ENCODE peak calls at places on chromosome 20, in five cellular contexts. One of them, this sample, is unnamed.

GRCh38 chr20:61317966-61318520 is 66.0 kb downstream of the CDH4 start:
- DNase-seq in A549: no peak
- DNase-seq in transverse colon: no peak
- DNase-seq in suprapubic skin: no peak
- DNase-seq in right lobe of liver: no peak
- DNase-seq in this sample: no peak

GRCh38 chr20:16520154-16520553 is 53.1 kb downstream of the KIF16B start:
- DNase-seq in A549: no peak
- DNase-seq in transverse colon: no peak
- DNase-seq in suprapubic skin: no peak
- DNase-seq in right lobe of liver: no peak
- DNase-seq in this sample: no peak

GRCh38 chr20:9119776-9120175 is 50.9 kb downstream of the PLCB4 start:
- DNase-seq in A549: no peak
- DNase-seq in transverse colon: no peak
- DNase-seq in suprapubic skin: no peak
- DNase-seq in right lobe of liver: no peak
- DNase-seq in this sample: peak

GRCh38 chr20:23078351-23078993 is 7.7 kb downstream of the CD93 start:
- DNase-seq in A549: no peak
- DNase-seq in transverse colon: no peak
- DNase-seq in suprapubic skin: no peak
- DNase-seq in right lobe of liver: no peak
- DNase-seq in this sample: no peak

GRCh38 chr20:44650777-44651493 is 564 bp downstream of the ADA start:
- DNase-seq in A549: no peak
- DNase-seq in transverse colon: no peak
- DNase-seq in suprapubic skin: no peak
- DNase-seq in right lobe of liver: no peak
- DNase-seq in this sample: peak

GRCh38 chr20:8244637-8245036 is 112.6 kb downstream of the PLCB1 start:
- DNase-seq in A549: no peak
- DNase-seq in transverse colon: no peak
- DNase-seq in suprapubic skin: no peak
- DNase-seq in right lobe of liver: no peak
- DNase-seq in this sample: no peak

GRCh38 chr20:3158968-3159431 is 665 bp downstream of the FASTKD5 start:
- DNase-seq in A549: no peak
- DNase-seq in transverse colon: no peak
- DNase-seq in suprapubic skin: no peak
- DNase-seq in right lobe of liver: no peak
- DNase-seq in this sample: no peak

GRCh38 chr20:7113577-7114466 is 346.3 kb downstream of the BMP2 start:
- DNase-seq in A549: peak
- DNase-seq in transverse colon: no peak
- DNase-seq in suprapubic skin: no peak
- DNase-seq in right lobe of liver: peak
- DNase-seq in this sample: peak

GRCh38 chr20:64223526-64224067 is 32.0 kb upstream of the PCMTD2 start:
- DNase-seq in A549: no peak
- DNase-seq in transverse colon: no peak
- DNase-seq in suprapubic skin: no peak
- DNase-seq in right lobe of liver: no peak
- DNase-seq in this sample: no peak

GRCh38 chr20:24034820-24035219 is 46.2 kb upstream of the GGTLC1 start:
- DNase-seq in A549: peak
- DNase-seq in transverse colon: no peak
- DNase-seq in suprapubic skin: no peak
- DNase-seq in right lobe of liver: peak
- DNase-seq in this sample: peak

GRCh38 chr20:34111057-34111711 is 859 bp downstream of the EIF2S2 start:
- DNase-seq in A549: no peak
- DNase-seq in transverse colon: peak
- DNase-seq in suprapubic skin: no peak
- DNase-seq in right lobe of liver: peak
- DNase-seq in this sample: peak

GRCh38 chr20:29741894-29742698 is 1515.4 kb upstream of the DEFB115 start:
- DNase-seq in A549: no peak
- DNase-seq in transverse colon: no peak
- DNase-seq in suprapubic skin: no peak
- DNase-seq in right lobe of liver: no peak
- DNase-seq in this sample: no peak

GRCh38 chr20:11429168-11429567 is 488.5 kb upstream of the BTBD3 start:
- DNase-seq in A549: no peak
- DNase-seq in transverse colon: no peak
- DNase-seq in suprapubic skin: no peak
- DNase-seq in right lobe of liver: no peak
- DNase-seq in this sample: no peak

GRCh38 chr20:44218441-44218840 is 7.9 kb upstream of the OSER1 start:
- DNase-seq in A549: no peak
- DNase-seq in transverse colon: no peak
- DNase-seq in suprapubic skin: no peak
- DNase-seq in right lobe of liver: no peak
- DNase-seq in this sample: no peak

DNA sequence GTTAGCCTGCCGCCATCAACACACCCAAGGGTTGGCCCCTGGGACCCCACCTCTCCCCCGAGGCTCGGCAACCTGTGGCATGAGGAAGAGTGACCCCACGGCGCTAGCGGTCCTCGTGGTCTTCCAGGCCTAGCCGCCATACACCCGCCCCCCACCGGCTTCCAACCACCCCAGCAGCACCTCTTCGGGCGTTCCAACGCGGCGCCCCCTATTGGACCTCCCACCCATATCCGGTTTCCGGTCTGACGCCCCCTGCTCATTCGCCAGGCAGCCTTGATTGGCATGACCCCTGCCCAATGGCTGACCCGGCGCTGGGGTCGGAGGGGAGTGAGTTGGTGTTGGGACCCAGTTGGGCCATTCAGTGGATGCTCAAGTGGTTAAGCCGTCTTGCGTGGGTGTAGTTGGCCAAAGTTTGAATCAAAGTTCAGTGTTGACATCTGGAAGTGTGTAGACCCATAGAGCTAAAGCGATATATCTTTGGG is at the start of gene GNAS-AS1:
- DNase-seq in A549: no peak
- DNase-seq in transverse colon: peak
- DNase-seq in suprapubic skin: no peak
- DNase-seq in right lobe of liver: peak
- DNase-seq in this sample: peak
- TF ChIP-seq POLR2A in A549: no peak
- TF ChIP-seq POLR2A in transverse colon: no peak
- TF ChIP-seq POLR2A in suprapubic skin: no peak
- TF ChIP-seq POLR2A in right lobe of liver: no peak
- TF ChIP-seq POLR2A in this sample: no peak

DNA sequence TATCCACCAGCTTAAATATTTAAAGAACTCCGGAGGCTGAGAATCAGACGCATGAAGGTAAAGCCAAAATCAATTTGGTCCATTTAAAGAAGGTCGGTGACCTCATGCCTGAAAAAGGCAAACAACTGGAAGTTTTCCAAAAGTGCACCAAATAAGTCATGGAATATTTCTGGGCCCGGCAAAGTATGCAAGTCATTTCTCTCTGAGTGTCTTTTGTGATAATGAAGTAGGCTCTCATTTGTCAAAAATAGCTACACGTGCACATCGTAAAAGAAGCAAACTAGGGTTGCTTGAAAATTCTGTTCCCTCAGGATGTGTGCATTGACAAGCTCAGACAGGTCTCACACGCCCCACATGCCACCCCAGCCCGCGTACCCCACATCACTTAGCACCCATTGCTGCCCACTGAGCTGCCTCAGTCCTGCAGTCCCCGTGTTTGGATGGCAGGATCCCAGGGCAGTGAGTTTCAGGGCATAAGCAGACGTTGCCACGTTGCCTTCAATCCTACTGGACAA is 20.5 kb upstream of the PYGB start:
- DNase-seq in A549: no peak
- DNase-seq in transverse colon: no peak
- DNase-seq in suprapubic skin: no peak
- DNase-seq in right lobe of liver: no peak
- DNase-seq in this sample: no peak
- H3K27ac ChIP-seq in A549: peak
- H3K27ac ChIP-seq in transverse colon: peak
- H3K27ac ChIP-seq in suprapubic skin: peak
- H3K27ac ChIP-seq in right lobe of liver: peak
- H3K27ac ChIP-seq in this sample: peak

DNA sequence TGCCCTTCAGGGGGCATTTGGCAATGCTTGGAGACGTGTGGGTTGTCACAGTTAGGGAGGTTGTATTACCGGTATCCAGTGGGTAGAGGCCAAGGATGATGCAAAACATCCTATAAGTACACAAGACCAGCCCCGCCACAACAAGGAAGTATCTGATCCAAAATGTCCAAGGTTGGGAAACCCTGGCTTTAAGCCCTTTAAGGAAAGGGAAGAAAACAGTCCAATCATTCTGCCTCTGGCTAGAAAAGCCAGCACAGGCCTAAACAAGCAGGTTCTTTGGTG is 3.6 kb upstream of the ZMYND8 start:
- DNase-seq in A549: peak
- DNase-seq in transverse colon: peak
- DNase-seq in suprapubic skin: no peak
- DNase-seq in right lobe of liver: peak
- DNase-seq in this sample: peak
- H3K4me3 ChIP-seq in A549: no peak
- H3K4me3 ChIP-seq in transverse colon: no peak
- H3K4me3 ChIP-seq in suprapubic skin: peak
- H3K4me3 ChIP-seq in right lobe of liver: no peak
- H3K4me3 ChIP-seq in this sample: no peak

GRCh38 chr20:57259179-57260021 is 7.0 kb downstream of the BMP7 start:
- DNase-seq in A549: no peak
- DNase-seq in transverse colon: no peak
- DNase-seq in suprapubic skin: no peak
- DNase-seq in right lobe of liver: no peak
- DNase-seq in this sample: no peak

GRCh38 chr20:57262244-57263126 is 4.0 kb downstream of the BMP7 start:
- DNase-seq in A549: no peak
- DNase-seq in transverse colon: no peak
- DNase-seq in suprapubic skin: no peak
- DNase-seq in right lobe of liver: no peak
- DNase-seq in this sample: no peak

GRCh38 chr20:57260065-57260958 is 6.1 kb downstream of the BMP7 start:
- DNase-seq in A549: no peak
- DNase-seq in transverse colon: no peak
- DNase-seq in suprapubic skin: no peak
- DNase-seq in right lobe of liver: no peak
- DNase-seq in this sample: no peak

GRCh38 chr20:57261488-57262243 is 4.8 kb downstream of the BMP7 start:
- DNase-seq in A549: no peak
- DNase-seq in transverse colon: no peak
- DNase-seq in suprapubic skin: no peak
- DNase-seq in right lobe of liver: no peak
- DNase-seq in this sample: no peak

GRCh38 chr20:57260959-57261357 is 5.5 kb downstream of the BMP7 start:
- DNase-seq in A549: no peak
- DNase-seq in transverse colon: no peak
- DNase-seq in suprapubic skin: no peak
- DNase-seq in right lobe of liver: no peak
- DNase-seq in this sample: no peak
- TF ChIP-seq POLR2A in A549: no peak
- TF ChIP-seq POLR2A in transverse colon: no peak
- TF ChIP-seq POLR2A in suprapubic skin: no peak
- TF ChIP-seq POLR2A in right lobe of liver: no peak
- TF ChIP-seq POLR2A in this sample: no peak

GRCh38 chr20:57346477-57346876 is 4.6 kb upstream of the RAE1 start:
- DNase-seq in A549: peak
- DNase-seq in transverse colon: peak
- DNase-seq in suprapubic skin: no peak
- DNase-seq in right lobe of liver: peak
- DNase-seq in this sample: peak

GRCh38 chr20:57351042-57351783 is at the start of gene RAE1:
- DNase-seq in A549: peak
- DNase-seq in transverse colon: peak
- DNase-seq in suprapubic skin: peak
- DNase-seq in right lobe of liver: peak
- DNase-seq in this sample: peak

GRCh38 chr20:57347393-57347792 is 3.7 kb upstream of the RAE1 start:
- DNase-seq in A549: no peak
- DNase-seq in transverse colon: no peak
- DNase-seq in suprapubic skin: no peak
- DNase-seq in right lobe of liver: no peak
- DNase-seq in this sample: no peak

GRCh38 chr20:57350086-57350710 is 857 bp upstream of the RAE1 start:
- DNase-seq in A549: no peak
- DNase-seq in transverse colon: no peak
- DNase-seq in suprapubic skin: no peak
- DNase-seq in right lobe of liver: no peak
- DNase-seq in this sample: no peak

DNA sequence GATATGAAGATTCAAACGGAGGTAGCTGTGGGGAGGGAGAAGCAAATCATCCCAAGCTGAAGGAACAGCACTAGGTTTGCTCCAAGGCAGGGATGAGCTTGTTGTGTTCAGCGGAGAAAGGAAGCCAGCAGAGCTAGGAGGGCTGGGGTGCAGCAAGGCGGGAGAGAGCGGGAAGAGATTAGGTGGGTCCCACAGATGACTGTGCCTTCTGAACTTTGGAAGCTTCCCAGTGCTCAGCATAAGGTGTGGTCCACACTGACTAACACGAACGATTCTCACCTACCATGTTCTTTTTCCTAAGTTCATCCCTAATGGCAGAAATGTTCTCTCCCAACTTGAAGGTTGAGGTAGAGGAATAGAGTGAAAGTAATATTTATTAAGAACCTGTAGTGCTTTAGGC is 1.2 kb downstream of the RAE1 start:
- DNase-seq in A549: no peak
- DNase-seq in transverse colon: no peak
- DNase-seq in suprapubic skin: no peak
- DNase-seq in right lobe of liver: no peak
- DNase-seq in this sample: no peak
- H3K27ac ChIP-seq in A549: no peak
- H3K27ac ChIP-seq in transverse colon: no peak
- H3K27ac ChIP-seq in suprapubic skin: no peak
- H3K27ac ChIP-seq in right lobe of liver: no peak
- H3K27ac ChIP-seq in this sample: no peak

GRCh38 chr20:4869290-4870193 is 131.8 kb downstream of the SLC23A2 start:
- DNase-seq in A549: peak
- DNase-seq in transverse colon: peak
- DNase-seq in suprapubic skin: no peak
- DNase-seq in right lobe of liver: no peak
- DNase-seq in this sample: no peak
- H3K4me3 ChIP-seq in A549: peak
- H3K4me3 ChIP-seq in transverse colon: no peak
- H3K4me3 ChIP-seq in suprapubic skin: no peak
- H3K4me3 ChIP-seq in right lobe of liver: no peak
- H3K4me3 ChIP-seq in this sample: no peak